ENCODE peak calls at places on chromosomes 5 and 9, in five cellular contexts. N is HAP-1; C is GM23338; F is body of pancreas; S is CD4-positive, CD25-positive, alpha-beta regulatory T cell. P is an unnamed sample. For H3K27me3, the result is how much of the 10 kb centered on the place peaks cover.

GRCh38 chr5:130295235-130295634 is 391.0 kb downstream of the CHSY3 start:
- DNase-seq in N (no peak), C (no peak), F (no peak), S (no peak), P (no peak)

GRCh38 chr5:53480474-53481353 is at the start of gene FST:
- DNase-seq in N (no peak), C (peak), F (peak), S (no peak), P (peak)

GRCh38 chr9:35232867-35233544 is 71.2 kb downstream of the UNC13B start:
- DNase-seq in N (no peak), C (no peak), F (no peak), S (no peak), P (no peak)

GRCh38 chr9:133249337-133249736 is 25.7 kb downstream of the ABO start:
- DNase-seq in N (no peak), C (no peak), F (no peak), S (no peak), P (no peak)

GRCh38 chr5:37696190-37697021 is 143.4 kb downstream of the GDNF start:
- DNase-seq in N (no peak), C (peak), F (no peak), S (no peak), P (peak)

GRCh38 chr5:1637639-1638481 is 114.1 kb upstream of the LPCAT1 start:
- DNase-seq in N (no peak), C (no peak), F (no peak), S (no peak), P (no peak)

GRCh38 chr5:139151902-139152301 is 46.3 kb downstream of the SIL1 start:
- DNase-seq in N (no peak), C (peak), F (no peak), S (no peak), P (no peak)

GRCh38 chr5:140341591-140341990 is 4.8 kb downstream of the HBEGF start:
- DNase-seq in N (no peak), C (no peak), F (no peak), S (no peak), P (peak)

GRCh38 chr9:98331536-98332259 is 76.2 kb upstream of the TBC1D2 start:
- DNase-seq in N (no peak), C (no peak), F (no peak), S (no peak), P (no peak)

GRCh38 chr5:1515921-1516571 is 7.7 kb downstream of the LPCAT1 start:
- DNase-seq in N (no peak), C (no peak), F (peak), S (no peak), P (peak)

GRCh38 chr5:135246923-135247795 is 151.9 kb downstream of the MACROH2A1 start:
- DNase-seq in N (no peak), C (no peak), F (no peak), S (no peak), P (peak)

GRCh38 chr5:94690778-94691177 is 72.3 kb downstream of the SLF1 start:
- DNase-seq in N (no peak), C (no peak), F (no peak), S (no peak), P (no peak)

GRCh38 chr5:57486206-57486605 is 3.6 kb upstream of the ACTBL2 start:
- DNase-seq in N (no peak), C (no peak), F (no peak), S (no peak), P (no peak)

GRCh38 chr9:77649109-77649812 is 1.1 kb upstream of the GNA14 start:
- DNase-seq in N (peak), C (peak), F (no peak), S (no peak), P (no peak)

GRCh38 chr5:109125755-109126429 is 283.9 kb downstream of the PJA2 start:
- DNase-seq in N (no peak), C (peak), F (no peak), S (no peak), P (no peak)

GRCh38 chr9:19894975-19895374 is 106.1 kb upstream of the SLC24A2 start:
- DNase-seq in N (no peak), C (no peak), F (no peak), S (no peak), P (peak)

GRCh38 chr9:36985061-36985768 is 48.9 kb downstream of the PAX5 start:
- DNase-seq in N (no peak), C (no peak), F (no peak), S (no peak), P (no peak)

GRCh38 chr5:126462239-126463014 is 39.2 kb downstream of the GRAMD2B start:
- DNase-seq in N (no peak), C (no peak), F (no peak), S (no peak), P (no peak)

GRCh38 chr5:13640270-13640669 is 304.2 kb downstream of the DNAH5 start:
- DNase-seq in N (no peak), C (no peak), F (no peak), S (no peak), P (no peak)

GRCh38 chr5:37111426-37112382 is 137.5 kb downstream of the CPLANE1 start:
- DNase-seq in N (no peak), C (no peak), F (no peak), S (no peak), P (no peak)

GRCh38 chr9:134373953-134374300 is 47.7 kb downstream of the RXRA start:
- DNase-seq in N (no peak), C (no peak), F (no peak), S (no peak), P (no peak)

GRCh38 chr9:77417570-77417969 is 230.6 kb downstream of the GNA14 start:
- DNase-seq in N (no peak), C (no peak), F (no peak), S (no peak), P (peak)

DNA sequence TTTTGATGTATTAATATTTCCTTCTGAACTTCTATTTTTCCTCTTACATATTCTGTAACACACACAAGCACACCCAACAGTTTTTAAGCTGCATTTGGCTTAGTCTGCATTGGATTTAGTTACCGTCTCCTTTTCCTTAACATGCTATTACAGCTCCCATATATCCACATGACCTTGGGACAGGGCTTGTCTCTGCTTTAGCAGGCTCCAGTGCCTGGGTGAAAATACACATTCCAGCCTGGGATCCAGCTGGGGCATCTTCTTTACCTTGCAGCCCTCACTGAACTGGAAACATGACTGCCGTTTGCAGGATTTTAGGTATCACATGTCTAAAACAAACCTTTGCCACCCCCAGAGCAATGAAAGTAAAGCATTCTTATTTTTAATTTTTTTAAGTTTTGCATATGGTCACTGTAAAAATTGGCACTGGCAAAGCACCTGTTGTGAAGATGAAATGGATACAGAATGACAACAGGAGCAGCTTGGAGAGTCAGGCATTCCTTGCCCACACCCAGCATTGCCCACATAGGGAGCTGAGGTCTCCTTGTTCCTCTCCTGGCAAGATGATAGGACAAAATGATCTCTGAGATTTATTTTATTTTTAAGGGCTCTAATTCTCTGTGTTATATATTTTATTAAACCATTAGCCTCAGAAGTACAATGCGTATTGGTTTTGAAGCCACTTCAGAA is 4.0 kb downstream of the GADD45G start:
- DNase-seq in N (no peak), C (no peak), F (no peak), S (no peak), P (no peak)
- H3K27me3 ChIP-seq in N (under half), C (under half), F (under half), S (under half), P (under half)

GRCh38 chr5:88660326-88660946 is 222.5 kb downstream of the MEF2C start:
- DNase-seq in N (no peak), C (peak), F (no peak), S (no peak), P (peak)

GRCh38 chr5:88660947-88661869 is 221.8 kb downstream of the MEF2C start:
- DNase-seq in N (peak), C (peak), F (peak), S (no peak), P (peak)

GRCh38 chr5:88662801-88663360 is 220.1 kb downstream of the MEF2C start:
- DNase-seq in N (no peak), C (no peak), F (no peak), S (no peak), P (no peak)

GRCh38 chr5:88663793-88664216 is 219.2 kb downstream of the MEF2C start:
- DNase-seq in N (peak), C (peak), F (no peak), S (no peak), P (no peak)

DNA sequence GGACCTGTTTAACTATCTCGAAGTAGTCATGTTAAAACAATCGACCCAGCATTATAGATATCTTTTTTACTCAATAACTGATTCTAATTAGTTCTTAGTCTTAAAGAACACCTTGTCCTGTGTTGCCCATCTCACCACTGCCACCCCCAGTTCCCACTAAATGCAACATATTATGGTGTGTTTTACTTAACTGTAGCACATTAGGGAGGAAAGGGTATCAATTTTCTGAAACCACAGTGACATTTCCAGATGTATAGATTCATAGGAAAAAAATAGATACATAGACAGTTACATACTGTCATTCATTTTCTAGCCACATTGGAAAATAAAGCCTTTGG is 221.1 kb downstream of the MEF2C start:
- DNase-seq in N (no peak), C (no peak), F (no peak), S (no peak), P (no peak)
- H3K27me3 ChIP-seq in N (under half), C (half or more), F (under half), S (half or more), P (under half)

GRCh38 chr9:138117101-138117750 is 239.6 kb downstream of the CACNA1B start:
- DNase-seq in N (no peak), C (no peak), F (no peak), S (no peak), P (no peak)
- H3K27me3 ChIP-seq in N (under half), C (under half), F (under half), S (under half), P (under half)

GRCh38 chr5:42953061-42953460 is 87.1 kb downstream of the ANXA2R start:
- DNase-seq in N (no peak), C (no peak), F (no peak), S (no peak), P (no peak)
- H3K27me3 ChIP-seq in N (under half), C (under half), F (under half), S (under half), P (under half)

GRCh38 chr5:173278641-173279040 is 43.6 kb upstream of the NKX2-5 start:
- DNase-seq in N (no peak), C (no peak), F (no peak), S (no peak), P (no peak)
- H3K27me3 ChIP-seq in N (under half), C (under half), F (under half), S (under half), P (under half)

GRCh38 chr5:168070761-168071160 is 220.7 kb upstream of the WWC1 start:
- DNase-seq in N (no peak), C (no peak), F (no peak), S (no peak), P (peak)
- H3K27me3 ChIP-seq in N (under half), C (under half), F (under half), S (under half), P (under half)

GRCh38 chr9:130660326-130660682 is 4.1 kb upstream of the PRDM12 start:
- DNase-seq in N (no peak), C (no peak), F (no peak), S (no peak), P (no peak)
- H3K27me3 ChIP-seq in N (half or more), C (half or more), F (under half), S (under half), P (half or more)